ENCODE peak calls at places on chromosomes 3 and 15, in seven cellular contexts. Q is LHCN-M2, H is MCF 10A, W is fibroblast of gingiva, O is NCI-H1105, E is cardiac fibroblast, V is HCT116. D is an unnamed sample.

GRCh38 chr3:134030801-134031619 is 1.3 kb upstream of the SLCO2A1 start:
- DNase-seq in Q (no peak), H (no peak), W (no peak), O (no peak), E (no peak), V (no peak), D (no peak)

GRCh38 chr15:58472821-58473581 is 41.2 kb downstream of the LIPC start:
- DNase-seq in Q (peak), H (no peak), W (no peak), O (no peak), E (peak), V (no peak), D (peak)

GRCh38 chr3:53023072-53023823 is 22.6 kb downstream of the SFMBT1 start:
- DNase-seq in Q (peak), H (no peak), W (no peak), O (no peak), E (no peak), V (no peak), D (no peak)

GRCh38 chr15:88657326-88658069 is 18.7 kb downstream of the ISG20 start:
- DNase-seq in Q (peak), H (peak), W (peak), O (peak), E (peak), V (peak), D (peak)

GRCh38 chr15:58793862-58794261 is 22.8 kb downstream of the MINDY2 start:
- DNase-seq in Q (no peak), H (peak), W (no peak), O (no peak), E (peak), V (no peak), D (peak)

GRCh38 chr3:115397433-115397832 is 225.9 kb upstream of the GAP43 start:
- DNase-seq in Q (no peak), H (peak), W (peak), O (no peak), E (no peak), V (no peak), D (peak)

GRCh38 chr15:46277994-46278885 is 643.4 kb downstream of the SQOR start:
- DNase-seq in Q (no peak), H (no peak), W (no peak), O (peak), E (no peak), V (no peak), D (no peak)

GRCh38 chr15:42999201-42999779 is 78.7 kb upstream of the TTBK2 start:
- DNase-seq in Q (no peak), H (no peak), W (no peak), O (no peak), E (no peak), V (no peak), D (no peak)

GRCh38 chr15:51917493-51917892 is 54.1 kb downstream of the LEO1 start:
- DNase-seq in Q (peak), H (peak), W (peak), O (no peak), E (peak), V (peak), D (peak)

GRCh38 chr3:69272537-69272936 is 113.4 kb downstream of the FRMD4B start:
- DNase-seq in Q (no peak), H (no peak), W (no peak), O (no peak), E (no peak), V (no peak), D (no peak)

GRCh38 chr15:51936119-51936478 is 35.5 kb downstream of the LEO1 start:
- DNase-seq in Q (no peak), H (no peak), W (no peak), O (no peak), E (no peak), V (no peak), D (no peak)

GRCh38 chr3:48011771-48012170 is 4.4 kb downstream of the MAP4 start:
- DNase-seq in Q (no peak), H (no peak), W (no peak), O (no peak), E (no peak), V (no peak), D (no peak)

GRCh38 chr3:122691195-122691594 is 10.6 kb downstream of the PARP14 start:
- DNase-seq in Q (no peak), H (peak), W (peak), O (no peak), E (peak), V (no peak), D (peak)

GRCh38 chr3:120816728-120817127 is 74.2 kb downstream of the GTF2E1 start:
- DNase-seq in Q (no peak), H (no peak), W (no peak), O (no peak), E (peak), V (no peak), D (no peak)

GRCh38 chr3:94101860-94102259 is 39.0 kb downstream of the NSUN3 start:
- DNase-seq in Q (peak), H (peak), W (no peak), O (no peak), E (peak), V (peak), D (peak)

GRCh38 chr3:58116161-58116955 is 94.4 kb downstream of the DNASE1L3 start:
- DNase-seq in Q (no peak), H (no peak), W (no peak), O (no peak), E (no peak), V (no peak), D (no peak)

GRCh38 chr15:91110407-91110806 is 10.3 kb downstream of the SV2B start:
- DNase-seq in Q (no peak), H (no peak), W (no peak), O (no peak), E (no peak), V (no peak), D (no peak)

GRCh38 chr15:98706387-98706786 is 58.0 kb downstream of the IGF1R start:
- DNase-seq in Q (no peak), H (no peak), W (no peak), O (no peak), E (no peak), V (no peak), D (no peak)

GRCh38 chr15:68578175-68578959 is 426 bp upstream of the CORO2B start:
- DNase-seq in Q (peak), H (peak), W (peak), O (peak), E (peak), V (no peak), D (no peak)

GRCh38 chr15:80643296-80643965 is 51.7 kb upstream of the ABHD17C start:
- DNase-seq in Q (no peak), H (no peak), W (peak), O (no peak), E (peak), V (no peak), D (no peak)

GRCh38 chr3:194797555-194797954 is 111.9 kb downstream of the FAM43A start:
- DNase-seq in Q (no peak), H (no peak), W (no peak), O (no peak), E (no peak), V (no peak), D (no peak)

GRCh38 chr3:45491344-45491743 is 103.0 kb downstream of the LARS2 start:
- DNase-seq in Q (no peak), H (no peak), W (no peak), O (no peak), E (no peak), V (no peak), D (no peak)

GRCh38 chr15:99110581-99111320 is 5.9 kb downstream of the SYNM start:
- DNase-seq in Q (no peak), H (no peak), W (no peak), O (no peak), E (no peak), V (no peak), D (no peak)

GRCh38 chr3:38059148-38059547 is 20.1 kb downstream of the DLEC1 start:
- DNase-seq in Q (no peak), H (no peak), W (no peak), O (no peak), E (no peak), V (no peak), D (no peak)

GRCh38 chr15:30065025-30065801 is 17.5 kb upstream of the GOLGA8J start:
- DNase-seq in Q (peak), H (peak), W (peak), O (no peak), E (peak), V (no peak), D (peak)

GRCh38 chr3:154364849-154365248 is 40.6 kb upstream of the DHX36 start:
- DNase-seq in Q (no peak), H (no peak), W (no peak), O (no peak), E (no peak), V (peak), D (peak)

GRCh38 chr3:59480486-59480995 is 430.7 kb upstream of the CFAP20DC start:
- DNase-seq in Q (peak), H (peak), W (peak), O (no peak), E (peak), V (no peak), D (peak)

D was measured in renal cortical epithelial cell.